ENCODE peak calls at places on chromosomes 16 and 17, in five cellular contexts. One of them, this sample, is unnamed.

GRCh38 chr16:71726491-71727319 is 2.2 kb upstream of the PHLPP2 start:
- DNase-seq in cardiac muscle cell: no peak
- DNase-seq in hepatocyte: no peak
- DNase-seq in IMR-90: no peak
- DNase-seq in uterus: no peak
- DNase-seq in this sample: no peak

GRCh38 chr17:53234138-53234537 is 588.6 kb upstream of the KIF2B start:
- DNase-seq in cardiac muscle cell: no peak
- DNase-seq in hepatocyte: no peak
- DNase-seq in IMR-90: no peak
- DNase-seq in uterus: no peak
- DNase-seq in this sample: no peak

GRCh38 chr17:75010683-75011406 is 1.6 kb upstream of the MRPL58 start:
- DNase-seq in cardiac muscle cell: peak; percentile 38
- DNase-seq in hepatocyte: peak; percentile 76
- DNase-seq in IMR-90: peak; percentile 55
- DNase-seq in uterus: peak; percentile 81
- DNase-seq in this sample: no peak

GRCh38 chr16:58299757-58300349 is 5.0 kb upstream of the PRSS54 start:
- DNase-seq in cardiac muscle cell: peak; percentile 36
- DNase-seq in hepatocyte: peak; percentile 24
- DNase-seq in IMR-90: peak; percentile 5
- DNase-seq in uterus: no peak
- DNase-seq in this sample: no peak

GRCh38 chr17:27878776-27879562 is 14.2 kb downstream of the LYRM9 start:
- DNase-seq in cardiac muscle cell: peak; percentile 7
- DNase-seq in hepatocyte: no peak
- DNase-seq in IMR-90: no peak
- DNase-seq in uterus: no peak
- DNase-seq in this sample: no peak

GRCh38 chr17:82940226-82941020 is 100.6 kb upstream of the ZNF750 start:
- DNase-seq in cardiac muscle cell: no peak
- DNase-seq in hepatocyte: no peak
- DNase-seq in IMR-90: no peak
- DNase-seq in uterus: peak; percentile 6
- DNase-seq in this sample: no peak

GRCh38 chr16:11620243-11621003 is 33.7 kb upstream of the LITAF start:
- DNase-seq in cardiac muscle cell: no peak
- DNase-seq in hepatocyte: no peak
- DNase-seq in IMR-90: no peak
- DNase-seq in uterus: no peak
- DNase-seq in this sample: no peak

GRCh38 chr17:73586921-73587680 is 57.1 kb downstream of the SDK2 start:
- DNase-seq in cardiac muscle cell: no peak
- DNase-seq in hepatocyte: peak; percentile 65
- DNase-seq in IMR-90: no peak
- DNase-seq in uterus: no peak
- DNase-seq in this sample: no peak

GRCh38 chr17:27810211-27810901 is 10.0 kb upstream of the NOS2 start:
- DNase-seq in cardiac muscle cell: no peak
- DNase-seq in hepatocyte: peak; percentile 23
- DNase-seq in IMR-90: no peak
- DNase-seq in uterus: no peak
- DNase-seq in this sample: no peak

GRCh38 chr17:28744802-28745051 is 916 bp downstream of the TRAF4 start:
- DNase-seq in cardiac muscle cell: peak; percentile 21
- DNase-seq in hepatocyte: no peak
- DNase-seq in IMR-90: no peak
- DNase-seq in uterus: no peak
- DNase-seq in this sample: no peak

GRCh38 chr16:86075488-86075785 is 176.5 kb downstream of the IRF8 start:
- DNase-seq in cardiac muscle cell: no peak
- DNase-seq in hepatocyte: no peak
- DNase-seq in IMR-90: peak; percentile 59
- DNase-seq in uterus: no peak
- DNase-seq in this sample: no peak

GRCh38 chr17:75896360-75897075 is at the start of gene TRIM65:
- DNase-seq in cardiac muscle cell: peak; percentile 82
- DNase-seq in hepatocyte: peak; percentile 94
- DNase-seq in IMR-90: peak; percentile 74
- DNase-seq in uterus: peak; percentile 84
- DNase-seq in this sample: peak; percentile 87

GRCh38 chr16:74667215-74667765 is 613 bp upstream of the RFWD3 start:
- DNase-seq in cardiac muscle cell: peak; percentile 34
- DNase-seq in hepatocyte: peak; percentile 55
- DNase-seq in IMR-90: peak; percentile 3
- DNase-seq in uterus: no peak
- DNase-seq in this sample: peak; percentile 55

GRCh38 chr17:47837401-47838039 is 3.6 kb downstream of the SCRN2 start:
- DNase-seq in cardiac muscle cell: no peak
- DNase-seq in hepatocyte: no peak
- DNase-seq in IMR-90: peak; percentile 10
- DNase-seq in uterus: no peak
- DNase-seq in this sample: no peak

GRCh38 chr16:82195917-82196494 is 26.0 kb upstream of the MPHOSPH6 start:
- DNase-seq in cardiac muscle cell: peak; percentile 94
- DNase-seq in hepatocyte: no peak
- DNase-seq in IMR-90: no peak
- DNase-seq in uterus: no peak
- DNase-seq in this sample: no peak

GRCh38 chr17:10618202-10618635 is 38.9 kb downstream of the MYH3 start:
- DNase-seq in cardiac muscle cell: peak; percentile 83
- DNase-seq in hepatocyte: peak; percentile 84
- DNase-seq in IMR-90: peak; percentile 57
- DNase-seq in uterus: peak; percentile 40
- DNase-seq in this sample: peak; percentile 53

GRCh38 chr17:27598337-27599050 is 32.5 kb upstream of the LGALS9 start:
- DNase-seq in cardiac muscle cell: no peak
- DNase-seq in hepatocyte: no peak
- DNase-seq in IMR-90: no peak
- DNase-seq in uterus: no peak
- DNase-seq in this sample: no peak

GRCh38 chr16:57884655-57885133 is 82.4 kb upstream of the KIFC3 start:
- DNase-seq in cardiac muscle cell: no peak
- DNase-seq in hepatocyte: no peak
- DNase-seq in IMR-90: no peak
- DNase-seq in uterus: no peak
- DNase-seq in this sample: no peak

GRCh38 chr17:2822358-2822757 is 26.1 kb downstream of the RAP1GAP2 start:
- DNase-seq in cardiac muscle cell: no peak
- DNase-seq in hepatocyte: no peak
- DNase-seq in IMR-90: no peak
- DNase-seq in uterus: no peak
- DNase-seq in this sample: no peak

GRCh38 chr17:29007456-29008455 is 1.9 kb upstream of the SEZ6 start:
- DNase-seq in cardiac muscle cell: peak; percentile 53
- DNase-seq in hepatocyte: peak; percentile 26
- DNase-seq in IMR-90: peak; percentile 7
- DNase-seq in uterus: no peak
- DNase-seq in this sample: no peak

GRCh38 chr17:77354721-77355455 is 214.1 kb downstream of the SEC14L1 start:
- DNase-seq in cardiac muscle cell: peak; percentile 88
- DNase-seq in hepatocyte: peak; percentile 58
- DNase-seq in IMR-90: peak; percentile 98
- DNase-seq in uterus: peak; percentile 87
- DNase-seq in this sample: peak; percentile 23

GRCh38 chr16:13338044-13338443 is 436.6 kb downstream of the SHISA9 start:
- DNase-seq in cardiac muscle cell: no peak
- DNase-seq in hepatocyte: no peak
- DNase-seq in IMR-90: no peak
- DNase-seq in uterus: no peak
- DNase-seq in this sample: no peak

GRCh38 chr17:41404024-41404651 is 6.7 kb upstream of the KRT31 start:
- DNase-seq in cardiac muscle cell: peak; percentile 78
- DNase-seq in hepatocyte: peak; percentile 63
- DNase-seq in IMR-90: peak; percentile 97
- DNase-seq in uterus: peak; percentile 49
- DNase-seq in this sample: peak; percentile 84

GRCh38 chr16:1863681-1864460 is 8.1 kb downstream of the MEIOB start:
- DNase-seq in cardiac muscle cell: peak; percentile 62
- DNase-seq in hepatocyte: peak; percentile 50
- DNase-seq in IMR-90: peak; percentile 44
- DNase-seq in uterus: no peak
- DNase-seq in this sample: peak; percentile 28

GRCh38 chr17:60964160-60964559 is 286.5 kb downstream of the BCAS3 start:
- DNase-seq in cardiac muscle cell: no peak
- DNase-seq in hepatocyte: no peak
- DNase-seq in IMR-90: no peak
- DNase-seq in uterus: no peak
- DNase-seq in this sample: no peak

GRCh38 chr16:89051521-89052166 is 42.0 kb upstream of the ACSF3 start:
- DNase-seq in cardiac muscle cell: no peak
- DNase-seq in hepatocyte: no peak
- DNase-seq in IMR-90: no peak
- DNase-seq in uterus: no peak
- DNase-seq in this sample: no peak

GRCh38 chr17:79095345-79096055 is 20.9 kb downstream of the ENGASE start:
- DNase-seq in cardiac muscle cell: no peak
- DNase-seq in hepatocyte: no peak
- DNase-seq in IMR-90: no peak
- DNase-seq in uterus: no peak
- DNase-seq in this sample: no peak

GRCh38 chr17:44733753-44734152 is 25.0 kb upstream of the ADAM11 start:
- DNase-seq in cardiac muscle cell: peak; percentile 9
- DNase-seq in hepatocyte: peak; percentile 37
- DNase-seq in IMR-90: no peak
- DNase-seq in uterus: no peak
- DNase-seq in this sample: no peak

GRCh38 chr17:82242977-82243647 is 14.3 kb downstream of the SLC16A3 start:
- DNase-seq in cardiac muscle cell: peak; percentile 93
- DNase-seq in hepatocyte: peak; percentile 74
- DNase-seq in IMR-90: peak; percentile 83
- DNase-seq in uterus: peak; percentile 91
- DNase-seq in this sample: no peak

GRCh38 chr16:89442990-89443726 is 47.2 kb downstream of the ANKRD11 start:
- DNase-seq in cardiac muscle cell: peak; percentile 70
- DNase-seq in hepatocyte: peak; percentile 78
- DNase-seq in IMR-90: peak; percentile 75
- DNase-seq in uterus: peak; percentile 43
- DNase-seq in this sample: no peak

GRCh38 chr17:17741346-17742023 is 60.2 kb downstream of the RAI1 start:
- DNase-seq in cardiac muscle cell: no peak
- DNase-seq in hepatocyte: peak; percentile 67
- DNase-seq in IMR-90: no peak
- DNase-seq in uterus: no peak
- DNase-seq in this sample: peak; percentile 63

GRCh38 chr16:67993207-67994036 is 5.9 kb downstream of the DPEP2 start:
- DNase-seq in cardiac muscle cell: peak; percentile 79
- DNase-seq in hepatocyte: peak; percentile 87
- DNase-seq in IMR-90: peak; percentile 47
- DNase-seq in uterus: peak; percentile 72
- DNase-seq in this sample: peak; percentile 79
- H3K4me3 ChIP-seq in cardiac muscle cell: no peak overlapping the region
- H3K4me3 ChIP-seq in hepatocyte: no peak overlapping the region
- H3K4me3 ChIP-seq in IMR-90: no peak overlapping the region
- H3K4me3 ChIP-seq in uterus: peak overlapping the region; percentile 14
- H3K4me3 ChIP-seq in this sample: no peak overlapping the region

DNA sequence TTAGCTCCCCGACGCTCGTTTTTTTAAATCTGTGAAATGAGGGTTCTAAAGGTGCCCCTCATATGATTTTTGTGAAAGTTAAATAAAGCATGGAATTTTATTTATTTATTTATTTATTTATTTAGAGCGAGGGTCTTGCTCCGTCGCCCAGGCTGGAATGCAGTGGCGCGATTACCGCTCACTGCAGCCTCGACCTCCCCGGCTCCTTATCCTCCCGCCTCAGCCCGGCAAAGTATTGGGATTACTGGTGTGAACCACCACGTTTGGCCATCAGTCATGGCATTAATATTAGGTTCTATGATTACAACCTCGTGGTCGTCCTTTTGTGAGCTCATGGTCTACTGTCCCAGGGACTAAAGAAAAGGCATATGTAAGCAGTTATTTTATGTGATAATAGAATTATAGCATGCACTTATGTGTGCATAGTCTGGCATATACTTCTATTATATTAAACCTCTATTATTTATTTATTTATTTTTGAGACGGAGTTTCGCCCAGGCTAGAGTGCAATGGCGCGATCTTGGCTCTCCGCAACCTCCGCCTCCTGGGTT is 557 bp upstream of the LUC7L start:
- DNase-seq in cardiac muscle cell: no peak
- DNase-seq in hepatocyte: no peak
- DNase-seq in IMR-90: no peak
- DNase-seq in uterus: no peak
- DNase-seq in this sample: no peak
- H3K27ac ChIP-seq in cardiac muscle cell: no peak overlapping the region
- H3K27ac ChIP-seq in hepatocyte: no peak overlapping the region
- H3K27ac ChIP-seq in IMR-90: no peak overlapping the region
- H3K27ac ChIP-seq in uterus: peak overlapping the region; percentile 95
- H3K27ac ChIP-seq in this sample: no peak overlapping the region

GRCh38 chr16:3377917-3378316 is 22.2 kb downstream of the OR2C1 start:
- DNase-seq in cardiac muscle cell: no peak
- DNase-seq in hepatocyte: no peak
- DNase-seq in IMR-90: no peak
- DNase-seq in uterus: no peak
- DNase-seq in this sample: no peak
- H3K9me3 ChIP-seq in cardiac muscle cell: peaks cover 10% of the 10 kb centered on the region
- H3K9me3 ChIP-seq in hepatocyte: peaks cover 16% of the 10 kb centered on the region
- H3K9me3 ChIP-seq in IMR-90: peaks cover 68% of the 10 kb centered on the region
- H3K9me3 ChIP-seq in uterus: peaks cover 8% of the 10 kb centered on the region
- H3K9me3 ChIP-seq in this sample: peaks cover 32% of the 10 kb centered on the region

GRCh38 chr17:13931111-13931526 is 138.2 kb upstream of the COX10 start:
- DNase-seq in cardiac muscle cell: peak; percentile 70
- DNase-seq in hepatocyte: peak; percentile 28
- DNase-seq in IMR-90: peak; percentile 19
- DNase-seq in uterus: peak; percentile 51
- DNase-seq in this sample: no peak
- H3K4me3 ChIP-seq in cardiac muscle cell: no peak overlapping the region
- H3K4me3 ChIP-seq in hepatocyte: no peak overlapping the region
- H3K4me3 ChIP-seq in IMR-90: no peak overlapping the region
- H3K4me3 ChIP-seq in uterus: no peak overlapping the region
- H3K4me3 ChIP-seq in this sample: no peak overlapping the region

DNA sequence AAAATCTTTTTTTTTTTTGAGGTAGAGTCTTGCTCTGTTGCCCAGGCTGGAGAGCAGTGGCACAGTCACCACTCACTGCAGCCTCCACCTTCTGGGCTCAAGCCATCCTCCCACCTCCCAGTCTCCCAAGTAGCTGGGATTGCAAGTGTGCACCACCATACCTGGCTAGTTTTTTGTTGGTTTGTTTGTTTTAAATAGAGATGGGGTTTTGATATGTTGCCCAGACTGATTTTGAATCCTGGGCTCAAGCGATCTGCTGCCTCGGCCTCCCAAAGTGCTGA is 2.0 kb downstream of the LRRC37B start:
- DNase-seq in cardiac muscle cell: no peak
- DNase-seq in hepatocyte: no peak
- DNase-seq in IMR-90: no peak
- DNase-seq in uterus: no peak
- DNase-seq in this sample: no peak
- H3K27ac ChIP-seq in cardiac muscle cell: no peak overlapping the region
- H3K27ac ChIP-seq in hepatocyte: no peak overlapping the region
- H3K27ac ChIP-seq in IMR-90: no peak overlapping the region
- H3K27ac ChIP-seq in uterus: no peak overlapping the region
- H3K27ac ChIP-seq in this sample: no peak overlapping the region

This sample was measured in SJSA1.